ENCODE peak calls at places on chromosomes 12 and 14, in six cellular contexts. X is neural progenitor cell, L is GM23248, K is mesenchymal stem cell, Y is DND-41, R is HCT116. C is an unnamed sample.

GRCh38 chr14:21326972-21327371 is 47.1 kb downstream of the RPGRIP1 start:
- DNase-seq in X (no peak), L (no peak), K (no peak), Y (no peak), R (no peak), C (no peak)

GRCh38 chr14:32364941-32365340 is 35.8 kb downstream of the AKAP6 start:
- DNase-seq in X (no peak), L (peak; percentile 41), K (no peak), Y (no peak), R (no peak), C (peak; percentile 51)

GRCh38 chr12:15602051-15602672 is 187.0 kb downstream of the EPS8 start:
- DNase-seq in X (no peak), L (peak; percentile 50), K (no peak), Y (no peak), R (no peak), C (no peak)

GRCh38 chr14:106201376-106201775 is 675.0 kb downstream of the TMEM121 start:
- DNase-seq in X (no peak), L (no peak), K (no peak), Y (no peak), R (no peak), C (no peak)

GRCh38 chr12:39723831-39724230 is 104.2 kb upstream of the ABCD2 start:
- DNase-seq in X (no peak), L (peak; percentile 61), K (peak; percentile 7), Y (no peak), R (no peak), C (peak; percentile 66)

GRCh38 chr12:78878866-78879265 is 14.3 kb downstream of the SYT1 start:
- DNase-seq in X (no peak), L (no peak), K (no peak), Y (no peak), R (no peak), C (no peak)

GRCh38 chr14:61334197-61334701 is 12.9 kb downstream of the PRKCH start:
- DNase-seq in X (peak; percentile 66), L (no peak), K (no peak), Y (no peak), R (no peak), C (no peak)

GRCh38 chr12:27462151-27462694 is 15.7 kb downstream of the SMCO2 start:
- DNase-seq in X (no peak), L (peak; percentile 64), K (no peak), Y (no peak), R (no peak), C (no peak)

GRCh38 chr12:59372971-59373370 is 222.9 kb upstream of the SLC16A7 start:
- DNase-seq in X (peak; percentile 42), L (peak; percentile 46), K (peak; percentile 22), Y (no peak), R (peak; percentile 8), C (peak; percentile 60)

GRCh38 chr14:42469637-42470426 is 863.2 kb downstream of the LRFN5 start:
- DNase-seq in X (no peak), L (peak; percentile 57), K (peak; percentile 2), Y (no peak), R (no peak), C (no peak)

GRCh38 chr12:133130808-133131128 is 341 bp downstream of the ZNF10 start:
- DNase-seq in X (no peak), L (peak; percentile 57), K (no peak), Y (peak; percentile 62), R (no peak), C (peak; percentile 65)

GRCh38 chr12:4027412-4027811 is 154.2 kb upstream of the PARP11 start:
- DNase-seq in X (no peak), L (no peak), K (peak; percentile 38), Y (peak; percentile 37), R (no peak), C (no peak)

GRCh38 chr14:60303745-60304144 is 54.7 kb downstream of the PPM1A start:
- DNase-seq in X (no peak), L (no peak), K (no peak), Y (no peak), R (no peak), C (no peak)

GRCh38 chr14:102086346-102086971 is 385 bp downstream of the HSP90AA1 start:
- DNase-seq in X (no peak), L (peak; percentile 88), K (peak; percentile 66), Y (peak; percentile 57), R (no peak), C (peak; percentile 81)

GRCh38 chr14:54642950-54643695 is 76.2 kb downstream of the SAMD4A start:
- DNase-seq in X (peak; percentile 22), L (peak; percentile 39), K (peak; percentile 68), Y (no peak), R (no peak), C (peak; percentile 70)

GRCh38 chr12:132159555-132160003 is 15.3 kb downstream of the NOC4L start:
- DNase-seq in X (no peak), L (no peak), K (no peak), Y (no peak), R (no peak), C (no peak)

GRCh38 chr14:67240168-67240932 is 885 bp upstream of the PALS1 start:
- DNase-seq in X (peak; percentile 28), L (peak; percentile 72), K (no peak), Y (peak; percentile 62), R (no peak), C (peak; percentile 65)

GRCh38 chr12:56469007-56469930 is 891 bp downstream of the SPRYD4 start:
- DNase-seq in X (no peak), L (peak; percentile 35), K (no peak), Y (peak; percentile 30), R (no peak), C (no peak)

GRCh38 chr12:125431516-125431915 is 366.3 kb downstream of the AACS start:
- DNase-seq in X (no peak), L (no peak), K (no peak), Y (no peak), R (no peak), C (no peak)

GRCh38 chr14:31261523-31261858 is 53.9 kb upstream of the HECTD1 start:
- DNase-seq in X (no peak), L (no peak), K (no peak), Y (no peak), R (no peak), C (no peak)

GRCh38 chr14:31258427-31259039 is 50.9 kb upstream of the HECTD1 start:
- DNase-seq in X (no peak), L (no peak), K (no peak), Y (no peak), R (no peak), C (no peak)

GRCh38 chr14:31265701-31266398 is 58.3 kb upstream of the HECTD1 start:
- DNase-seq in X (no peak), L (peak; percentile 66), K (no peak), Y (no peak), R (no peak), C (no peak)

GRCh38 chr14:31263485-31264133 is 56.0 kb upstream of the HECTD1 start:
- DNase-seq in X (no peak), L (peak; percentile 99), K (peak; percentile 98), Y (no peak), R (peak; percentile 47), C (no peak)

DNA sequence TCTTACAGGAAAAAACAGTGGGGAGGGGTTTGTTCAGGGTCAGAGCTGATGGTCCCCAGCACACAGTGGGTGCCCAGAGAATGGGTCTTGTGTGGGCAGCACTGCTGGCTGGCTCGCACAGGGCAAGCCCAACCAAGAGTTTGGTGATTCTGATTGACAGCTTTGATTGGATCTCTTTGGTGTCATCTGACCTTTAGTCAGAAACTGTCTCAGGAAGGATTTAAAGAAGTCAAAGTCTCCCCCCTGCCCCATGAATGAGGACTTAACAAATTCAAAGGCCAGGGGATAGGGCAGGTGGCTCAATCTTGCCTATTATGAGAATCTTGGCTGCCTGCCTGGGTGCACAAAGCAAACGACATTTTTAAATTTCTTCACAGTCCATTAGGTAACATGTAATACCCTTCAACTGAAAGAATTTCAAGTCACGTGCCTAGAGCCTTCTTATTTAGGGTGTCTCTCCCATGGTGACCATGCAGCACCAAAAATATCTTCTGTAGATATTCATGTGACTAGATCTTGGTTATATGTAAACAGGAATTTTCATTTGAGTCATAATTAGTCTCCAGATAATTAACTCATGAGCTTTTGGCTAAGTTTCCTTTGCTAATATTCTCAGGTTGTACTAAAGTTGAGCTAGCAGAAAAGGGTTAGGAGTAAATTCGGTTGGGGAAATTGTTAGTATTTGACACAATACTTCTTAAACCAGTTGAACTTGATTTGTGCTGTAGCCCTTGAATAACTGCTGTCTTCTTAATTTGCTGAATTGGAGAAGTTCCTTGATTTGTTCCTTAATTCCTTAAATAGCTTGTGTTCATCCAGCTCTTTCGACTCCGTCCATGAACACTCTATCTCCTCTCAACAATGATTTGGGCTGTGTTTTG is 54.5 kb upstream of the HECTD1 start:
- DNase-seq in X (peak; percentile 35), L (peak; percentile 82), K (peak; percentile 34), Y (no peak), R (no peak), C (peak; percentile 96)
- H2AFZ ChIP-seq in X (peak overlapping the region; percentile 63), L (peak overlapping the region; percentile 15), K (no peak overlapping the region), Y (no peak overlapping the region), R (no peak overlapping the region), C (peak overlapping the region; percentile 91)

GRCh38 chr12:48767047-48767446 is 21.8 kb downstream of the ADCY6 start:
- DNase-seq in X (no peak), L (peak; percentile 48), K (peak; percentile 24), Y (no peak), R (no peak), C (no peak)
- H3K27ac ChIP-seq in X (no peak overlapping the region), L (no peak overlapping the region), K (no peak overlapping the region), Y (no peak overlapping the region), R (no peak overlapping the region), C (no peak overlapping the region)

GRCh38 chr12:46472144-46472705 is 99.7 kb upstream of the SLC38A2 start:
- DNase-seq in X (no peak), L (no peak), K (no peak), Y (no peak), R (no peak), C (no peak)

GRCh38 chr12:46475972-46476645 is 103.5 kb upstream of the SLC38A2 start:
- DNase-seq in X (no peak), L (no peak), K (no peak), Y (no peak), R (no peak), C (no peak)

GRCh38 chr12:46471404-46471803 is 98.8 kb upstream of the SLC38A2 start:
- DNase-seq in X (no peak), L (no peak), K (no peak), Y (no peak), R (no peak), C (no peak)

GRCh38 chr12:46472893-46473633 is 100.5 kb upstream of the SLC38A2 start:
- DNase-seq in X (no peak), L (no peak), K (peak; percentile 68), Y (no peak), R (no peak), C (no peak)

GRCh38 chr12:46473634-46474201 is 101.1 kb upstream of the SLC38A2 start:
- DNase-seq in X (no peak), L (peak; percentile 94), K (peak; percentile 94), Y (peak; percentile 30), R (peak; percentile 87), C (no peak)
- H3K9ac ChIP-seq in X (no peak overlapping the region), L (peak overlapping the region; percentile 43), K (peak overlapping the region; percentile 72), Y (no peak overlapping the region), R (peak overlapping the region; percentile 58), C (no peak overlapping the region)

GRCh38 chr14:69539631-69540410 is 34.9 kb downstream of the CCDC177 start:
- DNase-seq in X (no peak), L (peak; percentile 68), K (peak; percentile 46), Y (no peak), R (no peak), C (no peak)

GRCh38 chr14:69543341-69544249 is 31.1 kb downstream of the CCDC177 start:
- DNase-seq in X (peak; percentile 61), L (peak; percentile 86), K (peak; percentile 77), Y (peak; percentile 23), R (peak; percentile 48), C (no peak)

GRCh38 chr14:69540654-69541335 is 33.9 kb downstream of the CCDC177 start:
- DNase-seq in X (no peak), L (no peak), K (no peak), Y (no peak), R (no peak), C (no peak)

GRCh38 chr14:69538766-69539165 is 35.9 kb downstream of the CCDC177 start:
- DNase-seq in X (no peak), L (no peak), K (no peak), Y (no peak), R (no peak), C (no peak)

GRCh38 chr14:69542311-69542710 is 32.4 kb downstream of the CCDC177 start:
- DNase-seq in X (no peak), L (no peak), K (no peak), Y (no peak), R (no peak), C (no peak)
- H2AFZ ChIP-seq in X (no peak overlapping the region), L (no peak overlapping the region), K (no peak overlapping the region), Y (no peak overlapping the region), R (no peak overlapping the region), C (no peak overlapping the region)